ENCODE peak calls at places on chromosomes 11 and 22, in nine cellular contexts. One of them, this sample, is unnamed. For H3K36me3, the result is how much of the 10 kb centered on the place peaks cover.

GRCh38 chr22:36872866-36873498 is 12.2 kb downstream of the NCF4 start:
- DNase-seq in CD8-positive, alpha-beta memory T cell: no peak
- DNase-seq in prostate gland: no peak
- DNase-seq in ovary: no peak
- DNase-seq in colonic mucosa: no peak
- DNase-seq in breast epithelium: no peak
- DNase-seq in GM12878: no peak
- DNase-seq in hepatocyte: no peak
- DNase-seq in GM23248: no peak
- DNase-seq in this sample: no peak

GRCh38 chr22:25084405-25085107 is 115.1 kb upstream of the CRYBB3 start:
- DNase-seq in CD8-positive, alpha-beta memory T cell: no peak
- DNase-seq in GM12878: no peak
- DNase-seq in breast epithelium: no peak
- DNase-seq in prostate gland: no peak
- DNase-seq in GM23248: no peak
- DNase-seq in colonic mucosa: no peak
- DNase-seq in ovary: no peak
- DNase-seq in hepatocyte: no peak
- DNase-seq in this sample: no peak

GRCh38 chr11:72067266-72067665 is 13.1 kb downstream of the NUMA1 start:
- DNase-seq in breast epithelium: no peak
- DNase-seq in colonic mucosa: no peak
- DNase-seq in GM23248: no peak
- DNase-seq in ovary: no peak
- DNase-seq in CD8-positive, alpha-beta memory T cell: no peak
- DNase-seq in prostate gland: no peak
- DNase-seq in hepatocyte: no peak
- DNase-seq in GM12878: no peak
- DNase-seq in this sample: no peak

GRCh38 chr11:36509265-36509664 is 807 bp downstream of the TRAF6 start:
- DNase-seq in GM12878: no peak
- DNase-seq in colonic mucosa: peak
- DNase-seq in ovary: no peak
- DNase-seq in prostate gland: no peak
- DNase-seq in GM23248: peak
- DNase-seq in hepatocyte: peak
- DNase-seq in CD8-positive, alpha-beta memory T cell: peak
- DNase-seq in breast epithelium: no peak
- DNase-seq in this sample: no peak

GRCh38 chr11:45895553-45896259 is 10.3 kb downstream of the MAPK8IP1 start:
- DNase-seq in GM23248: no peak
- DNase-seq in prostate gland: no peak
- DNase-seq in breast epithelium: no peak
- DNase-seq in ovary: no peak
- DNase-seq in CD8-positive, alpha-beta memory T cell: no peak
- DNase-seq in colonic mucosa: no peak
- DNase-seq in hepatocyte: no peak
- DNase-seq in GM12878: no peak
- DNase-seq in this sample: no peak

GRCh38 chr11:74505911-74506310 is 12.4 kb upstream of the LIPT2 start:
- DNase-seq in ovary: no peak
- DNase-seq in colonic mucosa: no peak
- DNase-seq in GM12878: no peak
- DNase-seq in breast epithelium: no peak
- DNase-seq in prostate gland: no peak
- DNase-seq in CD8-positive, alpha-beta memory T cell: no peak
- DNase-seq in GM23248: no peak
- DNase-seq in hepatocyte: no peak
- DNase-seq in this sample: no peak

GRCh38 chr11:9601041-9601875 is 27.8 kb downstream of the WEE1 start:
- DNase-seq in ovary: no peak
- DNase-seq in prostate gland: no peak
- DNase-seq in CD8-positive, alpha-beta memory T cell: peak
- DNase-seq in hepatocyte: no peak
- DNase-seq in colonic mucosa: peak
- DNase-seq in breast epithelium: no peak
- DNase-seq in GM23248: peak
- DNase-seq in GM12878: peak
- DNase-seq in this sample: no peak

GRCh38 chr11:37371346-37371970 is 773.4 kb upstream of the RAG2 start:
- DNase-seq in breast epithelium: no peak
- DNase-seq in ovary: no peak
- DNase-seq in GM23248: no peak
- DNase-seq in GM12878: no peak
- DNase-seq in colonic mucosa: no peak
- DNase-seq in CD8-positive, alpha-beta memory T cell: no peak
- DNase-seq in hepatocyte: no peak
- DNase-seq in prostate gland: no peak
- DNase-seq in this sample: no peak

GRCh38 chr22:35418088-35418487 is 18.1 kb downstream of the MCM5 start:
- DNase-seq in GM12878: no peak
- DNase-seq in CD8-positive, alpha-beta memory T cell: no peak
- DNase-seq in GM23248: peak
- DNase-seq in colonic mucosa: no peak
- DNase-seq in prostate gland: no peak
- DNase-seq in breast epithelium: no peak
- DNase-seq in hepatocyte: no peak
- DNase-seq in ovary: no peak
- DNase-seq in this sample: no peak

GRCh38 chr11:59615132-59615636 is 390 bp downstream of the OSBP start:
- DNase-seq in CD8-positive, alpha-beta memory T cell: peak
- DNase-seq in ovary: peak
- DNase-seq in GM12878: no peak
- DNase-seq in GM23248: peak
- DNase-seq in colonic mucosa: peak
- DNase-seq in prostate gland: peak
- DNase-seq in breast epithelium: peak
- DNase-seq in hepatocyte: peak
- DNase-seq in this sample: no peak

GRCh38 chr22:43956805-43957463 is 1.7 kb downstream of the SAMM50 start:
- DNase-seq in ovary: no peak
- DNase-seq in breast epithelium: no peak
- DNase-seq in GM12878: no peak
- DNase-seq in prostate gland: no peak
- DNase-seq in hepatocyte: no peak
- DNase-seq in GM23248: no peak
- DNase-seq in colonic mucosa: no peak
- DNase-seq in CD8-positive, alpha-beta memory T cell: no peak
- DNase-seq in this sample: no peak

GRCh38 chr22:43375951-43376455 is 32.8 kb upstream of the SCUBE1 start:
- DNase-seq in breast epithelium: no peak
- DNase-seq in colonic mucosa: no peak
- DNase-seq in CD8-positive, alpha-beta memory T cell: no peak
- DNase-seq in prostate gland: no peak
- DNase-seq in GM23248: peak
- DNase-seq in ovary: no peak
- DNase-seq in GM12878: no peak
- DNase-seq in hepatocyte: no peak
- DNase-seq in this sample: no peak

DNA sequence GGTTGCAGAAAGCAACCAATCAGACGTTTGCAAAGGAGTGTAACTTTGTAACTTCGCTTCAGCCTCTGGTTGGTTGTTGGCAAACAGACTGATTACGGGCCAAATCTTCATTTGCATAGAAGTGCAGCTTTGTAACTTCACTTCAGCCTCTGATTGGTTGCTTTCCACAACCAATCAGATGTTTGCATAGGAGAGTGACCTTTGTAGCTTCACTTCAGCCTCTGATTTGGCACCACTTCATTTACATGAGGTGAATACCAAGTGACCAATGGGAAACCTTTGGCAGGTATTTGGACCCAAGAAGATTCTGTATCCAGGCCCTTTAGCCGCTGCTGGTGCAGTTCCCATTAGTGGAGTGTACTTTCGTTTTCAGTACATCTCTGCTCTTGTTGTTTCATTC is 16.0 kb downstream of the USP47 start:
- DNase-seq in colonic mucosa: no peak
- DNase-seq in GM23248: no peak
- DNase-seq in breast epithelium: no peak
- DNase-seq in CD8-positive, alpha-beta memory T cell: peak
- DNase-seq in hepatocyte: no peak
- DNase-seq in ovary: no peak
- DNase-seq in GM12878: no peak
- DNase-seq in prostate gland: no peak
- DNase-seq in this sample: no peak
- H3K4me3 ChIP-seq in colonic mucosa: no peak
- H3K4me3 ChIP-seq in GM23248: no peak
- H3K4me3 ChIP-seq in breast epithelium: no peak
- H3K4me3 ChIP-seq in CD8-positive, alpha-beta memory T cell: no peak
- H3K4me3 ChIP-seq in hepatocyte: no peak
- H3K4me3 ChIP-seq in ovary: no peak
- H3K4me3 ChIP-seq in GM12878: no peak
- H3K4me3 ChIP-seq in prostate gland: no peak
- H3K4me3 ChIP-seq in this sample: no peak

DNA sequence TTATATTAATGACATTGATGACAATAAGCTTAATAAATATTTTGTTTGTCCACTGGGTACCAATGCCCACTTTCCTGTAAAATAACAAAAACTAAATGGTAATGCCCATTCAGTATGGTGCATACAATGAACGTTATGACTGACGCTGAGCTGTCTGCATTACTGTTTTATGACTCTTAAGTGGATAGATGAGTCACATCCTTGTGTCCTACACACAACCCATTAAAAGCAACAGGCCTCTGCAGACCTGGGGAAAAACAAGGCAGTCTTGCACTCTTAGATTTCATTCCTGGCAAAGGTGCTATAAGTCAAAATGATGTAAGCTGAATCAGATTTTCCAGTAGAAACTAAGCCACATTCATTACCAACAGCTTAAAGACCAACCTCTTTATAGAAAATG is 176.3 kb upstream of the TMEM45B start:
- DNase-seq in prostate gland: no peak
- DNase-seq in colonic mucosa: no peak
- DNase-seq in breast epithelium: no peak
- DNase-seq in GM23248: peak
- DNase-seq in CD8-positive, alpha-beta memory T cell: no peak
- DNase-seq in GM12878: no peak
- DNase-seq in hepatocyte: peak
- DNase-seq in ovary: no peak
- DNase-seq in this sample: no peak
- H3K27ac ChIP-seq in prostate gland: no peak
- H3K27ac ChIP-seq in colonic mucosa: no peak
- H3K27ac ChIP-seq in breast epithelium: no peak
- H3K27ac ChIP-seq in GM23248: peak
- H3K27ac ChIP-seq in CD8-positive, alpha-beta memory T cell: no peak
- H3K27ac ChIP-seq in GM12878: no peak
- H3K27ac ChIP-seq in hepatocyte: no peak
- H3K27ac ChIP-seq in ovary: no peak
- H3K27ac ChIP-seq in this sample: no peak

DNA sequence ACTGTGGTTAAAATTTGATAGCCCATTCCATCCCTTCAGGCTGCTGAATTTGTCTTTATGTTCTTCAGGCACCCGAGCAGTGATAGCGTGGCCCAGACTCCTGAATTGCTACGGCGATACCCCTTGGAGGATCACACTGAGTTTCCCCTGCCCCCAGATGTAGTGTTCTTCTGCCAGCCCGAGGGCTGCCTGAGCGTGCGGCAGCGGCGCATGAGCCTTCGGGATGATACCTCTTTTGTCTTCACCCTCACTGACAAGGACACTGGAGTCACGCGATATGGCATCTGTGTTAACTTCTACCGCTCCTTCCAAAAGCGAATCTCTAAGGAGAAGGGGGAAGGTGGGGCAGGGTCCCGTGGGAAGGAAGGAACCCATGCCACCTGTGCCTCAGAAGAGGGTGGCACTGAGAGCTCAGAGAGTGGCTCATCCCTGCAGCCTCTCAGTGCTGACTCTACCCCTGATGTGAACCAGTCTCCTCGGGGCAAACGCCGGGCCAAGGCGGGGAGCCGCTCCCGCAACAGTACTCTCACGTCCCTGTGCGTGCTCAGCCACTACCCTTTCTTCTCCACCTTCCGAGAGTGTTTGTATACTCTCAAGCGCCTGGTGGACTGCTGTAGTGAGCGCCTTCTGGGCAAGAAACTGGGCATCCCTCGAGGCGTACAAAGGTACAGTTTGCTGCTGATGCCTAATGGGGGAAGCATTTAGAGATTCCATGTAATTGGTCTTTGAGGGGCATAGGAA is 4.7 kb downstream of the MADD start:
- DNase-seq in ovary: no peak
- DNase-seq in GM12878: no peak
- DNase-seq in colonic mucosa: no peak
- DNase-seq in hepatocyte: no peak
- DNase-seq in prostate gland: no peak
- DNase-seq in breast epithelium: no peak
- DNase-seq in GM23248: no peak
- DNase-seq in CD8-positive, alpha-beta memory T cell: no peak
- DNase-seq in this sample: no peak
- H3K36me3 ChIP-seq in ovary: under half
- H3K36me3 ChIP-seq in GM12878: under half
- H3K36me3 ChIP-seq in colonic mucosa: under half
- H3K36me3 ChIP-seq in hepatocyte: under half
- H3K36me3 ChIP-seq in prostate gland: under half
- H3K36me3 ChIP-seq in breast epithelium: under half
- H3K36me3 ChIP-seq in GM23248: under half
- H3K36me3 ChIP-seq in CD8-positive, alpha-beta memory T cell: half or more
- H3K36me3 ChIP-seq in this sample: under half

GRCh38 chr11:69384548-69385465 is 90.9 kb downstream of the MYEOV start:
- DNase-seq in CD8-positive, alpha-beta memory T cell: no peak
- DNase-seq in prostate gland: no peak
- DNase-seq in GM12878: no peak
- DNase-seq in breast epithelium: no peak
- DNase-seq in ovary: peak
- DNase-seq in GM23248: no peak
- DNase-seq in colonic mucosa: no peak
- DNase-seq in hepatocyte: no peak
- DNase-seq in this sample: no peak

GRCh38 chr11:69381681-69382130 is 87.8 kb downstream of the MYEOV start:
- DNase-seq in colonic mucosa: no peak
- DNase-seq in breast epithelium: no peak
- DNase-seq in GM23248: no peak
- DNase-seq in prostate gland: no peak
- DNase-seq in GM12878: no peak
- DNase-seq in hepatocyte: no peak
- DNase-seq in ovary: peak
- DNase-seq in CD8-positive, alpha-beta memory T cell: no peak
- DNase-seq in this sample: no peak

GRCh38 chr11:69382131-69383128 is 88.5 kb downstream of the MYEOV start:
- DNase-seq in hepatocyte: no peak
- DNase-seq in GM12878: peak
- DNase-seq in breast epithelium: no peak
- DNase-seq in GM23248: peak
- DNase-seq in prostate gland: no peak
- DNase-seq in CD8-positive, alpha-beta memory T cell: no peak
- DNase-seq in ovary: peak
- DNase-seq in colonic mucosa: no peak
- DNase-seq in this sample: peak

GRCh38 chr11:69383946-69384547 is 90.1 kb downstream of the MYEOV start:
- DNase-seq in breast epithelium: no peak
- DNase-seq in hepatocyte: no peak
- DNase-seq in GM12878: no peak
- DNase-seq in colonic mucosa: no peak
- DNase-seq in GM23248: no peak
- DNase-seq in prostate gland: no peak
- DNase-seq in ovary: no peak
- DNase-seq in CD8-positive, alpha-beta memory T cell: no peak
- DNase-seq in this sample: no peak

DNA sequence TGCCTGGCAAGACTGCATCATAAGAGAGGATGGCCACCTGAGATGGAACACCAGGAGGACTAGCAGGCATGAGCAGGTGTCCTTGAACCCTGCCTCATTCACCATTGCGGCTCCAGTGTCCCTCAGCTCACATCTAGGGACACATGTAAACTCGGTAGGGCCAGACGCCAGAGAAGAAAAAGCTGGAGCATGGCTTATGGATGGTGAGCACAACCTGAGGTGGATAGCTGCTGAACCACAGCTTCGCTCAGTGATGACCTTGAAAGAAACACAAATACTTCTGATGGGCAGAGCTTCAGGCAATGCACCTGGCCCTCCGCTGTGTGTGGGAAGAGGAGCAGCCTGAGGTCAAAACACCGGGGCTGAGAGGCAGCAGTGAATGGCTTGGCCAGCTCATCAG is 89.4 kb downstream of the MYEOV start:
- DNase-seq in hepatocyte: no peak
- DNase-seq in prostate gland: no peak
- DNase-seq in CD8-positive, alpha-beta memory T cell: no peak
- DNase-seq in GM23248: no peak
- DNase-seq in breast epithelium: no peak
- DNase-seq in colonic mucosa: no peak
- DNase-seq in ovary: peak
- DNase-seq in GM12878: no peak
- DNase-seq in this sample: no peak
- H3K4me3 ChIP-seq in hepatocyte: no peak
- H3K4me3 ChIP-seq in prostate gland: no peak
- H3K4me3 ChIP-seq in CD8-positive, alpha-beta memory T cell: no peak
- H3K4me3 ChIP-seq in GM23248: no peak
- H3K4me3 ChIP-seq in breast epithelium: no peak
- H3K4me3 ChIP-seq in colonic mucosa: no peak
- H3K4me3 ChIP-seq in ovary: no peak
- H3K4me3 ChIP-seq in GM12878: no peak
- H3K4me3 ChIP-seq in this sample: no peak

This sample was measured in iPS DF 6.9.